ENCODE peak calls at places on chromosomes 7 and 10, in four cellular contexts. U is activated CD8-positive, alpha-beta T cell treated with anti-CD3 and anti-CD28 coated beads for 36 hours; P is SK-N-SH treated with all-trans-retinoic acid at 6 μM for 48 hours; I is left lung. L is an unnamed sample.

GRCh38 chr7:914521-915194 is 38.3 kb downstream of the GET4 start:
- ATAC-seq in U (no peak), P (no peak), I (no peak), L (no peak)

GRCh38 chr7:77439572-77439971 is 23.4 kb upstream of the GSAP start:
- ATAC-seq in U (no peak), P (peak; percentile 60), I (peak; percentile 88), L (no peak)

GRCh38 chr10:34713875-34714274 is 101.2 kb downstream of the PARD3 start:
- ATAC-seq in U (no peak), P (peak; percentile 52), I (peak; percentile 35), L (no peak)

GRCh38 chr10:62869958-62870357 is 53.8 kb upstream of the EGR2 start:
- ATAC-seq in U (peak; percentile 72), P (no peak), I (no peak), L (peak; percentile 80)

GRCh38 chr10:48658243-48658888 is 26.3 kb upstream of the WDFY4 start:
- ATAC-seq in U (no peak), P (no peak), I (peak; percentile 20), L (no peak)

GRCh38 chr7:151068069-151068773 is 8.8 kb downstream of the SLC4A2 start:
- ATAC-seq in U (no peak), P (peak; percentile 13), I (no peak), L (no peak)

GRCh38 chr10:49444349-49444748 is 48.5 kb upstream of the DRGX start:
- ATAC-seq in U (no peak), P (no peak), I (no peak), L (no peak)

GRCh38 chr7:134667899-134668298 is 21.2 kb downstream of the BPGM start:
- ATAC-seq in U (peak; percentile 68), P (no peak), I (no peak), L (peak; percentile 78)

GRCh38 chr10:132518572-132519381 is 18.8 kb upstream of the INPP5A start:
- ATAC-seq in U (peak; percentile 69), P (no peak), I (peak; percentile 62), L (no peak)

GRCh38 chr10:127216786-127217185 is 20.4 kb upstream of the INSYN2A start:
- ATAC-seq in U (no peak), P (peak; percentile 79), I (no peak), L (no peak)

GRCh38 chr10:8361510-8361844 is 307.0 kb downstream of the GATA3 start:
- ATAC-seq in U (peak; percentile 38), P (no peak), I (no peak), L (no peak)